ENCODE peak calls at places on chromosomes 7 and 10, in six cellular contexts. One of them, this sample, is unnamed.

GRCh38 chr7:135321556-135321955 is 87.9 kb downstream of the STRA8 start:
- DNase-seq in tibial artery: no peak
- DNase-seq in pancreas: no peak
- DNase-seq in cardiac muscle cell: peak; percentile 89
- DNase-seq in ascending aorta: no peak
- DNase-seq in prostate gland: no peak
- DNase-seq in this sample: no peak

GRCh38 chr10:47306429-47307210 is 6.6 kb downstream of the GDF10 start:
- DNase-seq in tibial artery: no peak
- DNase-seq in pancreas: no peak
- DNase-seq in cardiac muscle cell: no peak
- DNase-seq in ascending aorta: no peak
- DNase-seq in prostate gland: no peak
- DNase-seq in this sample: no peak

GRCh38 chr7:6500691-6501090 is 50.6 kb downstream of the GRID2IP start:
- DNase-seq in tibial artery: no peak
- DNase-seq in pancreas: no peak
- DNase-seq in cardiac muscle cell: no peak
- DNase-seq in ascending aorta: no peak
- DNase-seq in prostate gland: no peak
- DNase-seq in this sample: no peak

GRCh38 chr7:121075952-121076349 is 87.4 kb downstream of the CPED1 start:
- DNase-seq in tibial artery: no peak
- DNase-seq in pancreas: no peak
- DNase-seq in cardiac muscle cell: no peak
- DNase-seq in ascending aorta: no peak
- DNase-seq in prostate gland: no peak
- DNase-seq in this sample: no peak

GRCh38 chr10:77837248-77837924 is 89.2 kb downstream of the DLG5 start:
- DNase-seq in tibial artery: no peak
- DNase-seq in pancreas: no peak
- DNase-seq in cardiac muscle cell: no peak
- DNase-seq in ascending aorta: no peak
- DNase-seq in prostate gland: no peak
- DNase-seq in this sample: peak; percentile 70

GRCh38 chr10:21334891-21335696 is 190.4 kb downstream of the SKIDA1 start:
- DNase-seq in tibial artery: peak; percentile 77
- DNase-seq in pancreas: no peak
- DNase-seq in cardiac muscle cell: peak; percentile 90
- DNase-seq in ascending aorta: no peak
- DNase-seq in prostate gland: peak; percentile 79
- DNase-seq in this sample: no peak

GRCh38 chr10:6187278-6187677 is 15.5 kb upstream of the PFKFB3 start:
- DNase-seq in tibial artery: no peak
- DNase-seq in pancreas: no peak
- DNase-seq in cardiac muscle cell: no peak
- DNase-seq in ascending aorta: no peak
- DNase-seq in prostate gland: no peak
- DNase-seq in this sample: no peak

GRCh38 chr10:111126073-111126472 is 49.2 kb downstream of the ADRA2A start:
- DNase-seq in tibial artery: no peak
- DNase-seq in pancreas: no peak
- DNase-seq in cardiac muscle cell: no peak
- DNase-seq in ascending aorta: no peak
- DNase-seq in prostate gland: no peak
- DNase-seq in this sample: no peak

GRCh38 chr10:15348579-15348978 is 22.5 kb downstream of the FAM171A1 start:
- DNase-seq in tibial artery: no peak
- DNase-seq in pancreas: no peak
- DNase-seq in cardiac muscle cell: peak; percentile 67
- DNase-seq in ascending aorta: no peak
- DNase-seq in prostate gland: no peak
- DNase-seq in this sample: no peak

GRCh38 chr10:118621304-118621942 is 26.0 kb upstream of the PRLHR start:
- DNase-seq in tibial artery: no peak
- DNase-seq in pancreas: no peak
- DNase-seq in cardiac muscle cell: no peak
- DNase-seq in ascending aorta: no peak
- DNase-seq in prostate gland: peak; percentile 17
- DNase-seq in this sample: no peak

GRCh38 chr7:116030626-116031276 is at the start of gene TFEC:
- DNase-seq in tibial artery: no peak
- DNase-seq in pancreas: no peak
- DNase-seq in cardiac muscle cell: peak; percentile 48
- DNase-seq in ascending aorta: no peak
- DNase-seq in prostate gland: no peak
- DNase-seq in this sample: no peak

GRCh38 chr7:71900556-71900955 is 511.6 kb downstream of the CALN1 start:
- DNase-seq in tibial artery: no peak
- DNase-seq in pancreas: no peak
- DNase-seq in cardiac muscle cell: no peak
- DNase-seq in ascending aorta: no peak
- DNase-seq in prostate gland: no peak
- DNase-seq in this sample: peak; percentile 54

GRCh38 chr10:122882798-122883197 is 3.4 kb upstream of the FAM24B start:
- DNase-seq in tibial artery: no peak
- DNase-seq in pancreas: no peak
- DNase-seq in cardiac muscle cell: no peak
- DNase-seq in ascending aorta: no peak
- DNase-seq in prostate gland: no peak
- DNase-seq in this sample: no peak

GRCh38 chr7:64313740-64314491 is at the start of gene ZNF736:
- DNase-seq in tibial artery: peak; percentile 94
- DNase-seq in pancreas: peak; percentile 82
- DNase-seq in cardiac muscle cell: peak; percentile 93
- DNase-seq in ascending aorta: peak; percentile 86
- DNase-seq in prostate gland: peak; percentile 89
- DNase-seq in this sample: peak; percentile 82

GRCh38 chr10:68212721-68213352 is 19.1 kb downstream of the ATOH7 start:
- DNase-seq in tibial artery: no peak
- DNase-seq in pancreas: no peak
- DNase-seq in cardiac muscle cell: peak; percentile 69
- DNase-seq in ascending aorta: no peak
- DNase-seq in prostate gland: no peak
- DNase-seq in this sample: no peak

GRCh38 chr7:84412161-84412969 is 217.8 kb upstream of the SEMA3A start:
- DNase-seq in tibial artery: no peak
- DNase-seq in pancreas: no peak
- DNase-seq in cardiac muscle cell: peak; percentile 90
- DNase-seq in ascending aorta: no peak
- DNase-seq in prostate gland: no peak
- DNase-seq in this sample: no peak

GRCh38 chr10:28087675-28088351 is 88.9 kb upstream of the ODAD2 start:
- DNase-seq in tibial artery: no peak
- DNase-seq in pancreas: no peak
- DNase-seq in cardiac muscle cell: peak; percentile 85
- DNase-seq in ascending aorta: no peak
- DNase-seq in prostate gland: no peak
- DNase-seq in this sample: no peak

GRCh38 chr7:66699998-66700397 is 40.5 kb upstream of the RABGEF1 start:
- DNase-seq in tibial artery: peak; percentile 86
- DNase-seq in pancreas: no peak
- DNase-seq in cardiac muscle cell: peak; percentile 72
- DNase-seq in ascending aorta: no peak
- DNase-seq in prostate gland: no peak
- DNase-seq in this sample: no peak

GRCh38 chr7:154096-154835 is 38.1 kb upstream of the FAM20C start:
- DNase-seq in tibial artery: peak; percentile 43
- DNase-seq in pancreas: peak; percentile 52
- DNase-seq in cardiac muscle cell: no peak
- DNase-seq in ascending aorta: no peak
- DNase-seq in prostate gland: no peak
- DNase-seq in this sample: no peak

GRCh38 chr10:31383810-31384588 is 65.0 kb downstream of the ZEB1 start:
- DNase-seq in tibial artery: no peak
- DNase-seq in pancreas: no peak
- DNase-seq in cardiac muscle cell: no peak
- DNase-seq in ascending aorta: no peak
- DNase-seq in prostate gland: no peak
- DNase-seq in this sample: peak; percentile 73

GRCh38 chr10:129707406-129708388 is 240.7 kb downstream of the MGMT start:
- DNase-seq in tibial artery: no peak
- DNase-seq in pancreas: peak; percentile 34
- DNase-seq in cardiac muscle cell: peak; percentile 73
- DNase-seq in ascending aorta: no peak
- DNase-seq in prostate gland: peak; percentile 51
- DNase-seq in this sample: no peak

GRCh38 chr7:44561962-44562621 is 11.6 kb downstream of the DDX56 start:
- DNase-seq in tibial artery: peak; percentile 35
- DNase-seq in pancreas: no peak
- DNase-seq in cardiac muscle cell: peak; percentile 55
- DNase-seq in ascending aorta: no peak
- DNase-seq in prostate gland: no peak
- DNase-seq in this sample: no peak

GRCh38 chr7:67551027-67551426 is 554.4 kb downstream of the TYW1 start:
- DNase-seq in tibial artery: no peak
- DNase-seq in pancreas: no peak
- DNase-seq in cardiac muscle cell: no peak
- DNase-seq in ascending aorta: no peak
- DNase-seq in prostate gland: peak; percentile 7
- DNase-seq in this sample: no peak

GRCh38 chr10:43461950-43462349 is 25.0 kb downstream of the ZNF487 start:
- DNase-seq in tibial artery: no peak
- DNase-seq in pancreas: no peak
- DNase-seq in cardiac muscle cell: peak; percentile 90
- DNase-seq in ascending aorta: no peak
- DNase-seq in prostate gland: peak; percentile 57
- DNase-seq in this sample: no peak

GRCh38 chr7:111274882-111275281 is 184.0 kb downstream of the LRRN3 start:
- DNase-seq in tibial artery: no peak
- DNase-seq in pancreas: no peak
- DNase-seq in cardiac muscle cell: peak; percentile 58
- DNase-seq in ascending aorta: no peak
- DNase-seq in prostate gland: no peak
- DNase-seq in this sample: no peak

GRCh38 chr10:77844713-77845454 is 81.7 kb downstream of the DLG5 start:
- DNase-seq in tibial artery: no peak
- DNase-seq in pancreas: no peak
- DNase-seq in cardiac muscle cell: peak; percentile 76
- DNase-seq in ascending aorta: no peak
- DNase-seq in prostate gland: peak; percentile 79
- DNase-seq in this sample: no peak

GRCh38 chr7:40948239-40948638 is 754.7 kb downstream of the INHBA start:
- DNase-seq in tibial artery: no peak
- DNase-seq in pancreas: no peak
- DNase-seq in cardiac muscle cell: no peak
- DNase-seq in ascending aorta: no peak
- DNase-seq in prostate gland: no peak
- DNase-seq in this sample: no peak

GRCh38 chr7:104252409-104253134 is 44.8 kb upstream of the ORC5 start:
- DNase-seq in tibial artery: no peak
- DNase-seq in pancreas: no peak
- DNase-seq in cardiac muscle cell: no peak
- DNase-seq in ascending aorta: no peak
- DNase-seq in prostate gland: no peak
- DNase-seq in this sample: no peak
- TF ChIP-seq CTCF in tibial artery: no peak
- TF ChIP-seq CTCF in pancreas: no peak
- TF ChIP-seq CTCF in cardiac muscle cell: peak; percentile 9
- TF ChIP-seq CTCF in ascending aorta: no peak
- TF ChIP-seq CTCF in prostate gland: no peak
- TF ChIP-seq CTCF in this sample: peak; percentile 7

DNA sequence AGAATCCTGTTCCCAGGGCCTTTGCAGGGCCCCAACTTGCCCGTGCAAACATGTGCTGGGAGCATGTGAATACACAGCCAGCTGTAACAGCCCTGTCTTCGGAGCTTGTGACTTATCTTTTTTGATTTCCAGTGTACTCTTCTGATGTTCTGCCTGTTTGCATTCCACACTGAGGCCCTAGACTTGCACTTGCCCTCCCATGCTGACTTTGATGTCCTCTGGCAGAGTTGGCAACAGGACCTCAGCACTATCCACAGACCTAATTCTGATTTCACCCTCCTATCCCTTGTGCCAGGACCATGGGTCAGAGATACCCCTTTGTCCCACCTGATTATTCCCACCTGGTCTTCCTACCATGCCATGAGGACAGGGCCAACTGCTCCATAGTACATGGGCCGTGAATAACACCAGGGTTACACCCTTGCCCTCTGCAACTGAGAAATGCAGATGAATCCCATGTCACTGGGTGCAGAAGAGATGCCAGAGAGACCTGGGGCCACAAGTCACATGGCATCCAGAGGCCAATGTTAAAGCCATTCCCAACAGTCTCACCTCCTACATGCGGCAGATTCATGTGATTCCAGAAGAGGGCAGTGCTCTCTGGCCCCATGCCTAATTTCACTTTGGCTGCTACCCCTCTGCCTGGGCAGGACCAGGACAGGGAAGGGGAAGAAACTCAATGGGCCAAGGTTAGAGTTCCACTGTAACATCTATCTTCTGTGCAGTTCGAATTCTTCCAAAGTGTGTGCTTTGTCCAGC is 43.0 kb downstream of the SCRN1 start:
- DNase-seq in tibial artery: no peak
- DNase-seq in pancreas: no peak
- DNase-seq in cardiac muscle cell: peak; percentile 60
- DNase-seq in ascending aorta: no peak
- DNase-seq in prostate gland: no peak
- DNase-seq in this sample: no peak
- H3K36me3 ChIP-seq in tibial artery: peaks cover 60% of the 10 kb centered on the region
- H3K36me3 ChIP-seq in pancreas: peaks cover 23% of the 10 kb centered on the region
- H3K36me3 ChIP-seq in cardiac muscle cell: peaks cover 15% of the 10 kb centered on the region
- H3K36me3 ChIP-seq in ascending aorta: peaks cover 32% of the 10 kb centered on the region
- H3K36me3 ChIP-seq in prostate gland: no peaks in the 10 kb centered on the region
- H3K36me3 ChIP-seq in this sample: peaks cover 28% of the 10 kb centered on the region

GRCh38 chr7:20201380-20201779 is 15.8 kb downstream of the MACC1 start:
- DNase-seq in tibial artery: no peak
- DNase-seq in pancreas: no peak
- DNase-seq in cardiac muscle cell: no peak
- DNase-seq in ascending aorta: no peak
- DNase-seq in prostate gland: no peak
- DNase-seq in this sample: no peak
- H3K4me3 ChIP-seq in tibial artery: no peak overlapping the region
- H3K4me3 ChIP-seq in pancreas: no peak overlapping the region
- H3K4me3 ChIP-seq in cardiac muscle cell: no peak overlapping the region
- H3K4me3 ChIP-seq in ascending aorta: no peak overlapping the region
- H3K4me3 ChIP-seq in prostate gland: no peak overlapping the region
- H3K4me3 ChIP-seq in this sample: no peak overlapping the region

GRCh38 chr7:97002555-97003261 is 2.6 kb upstream of the DLX6 start:
- DNase-seq in tibial artery: no peak
- DNase-seq in pancreas: no peak
- DNase-seq in cardiac muscle cell: no peak
- DNase-seq in ascending aorta: no peak
- DNase-seq in prostate gland: no peak
- DNase-seq in this sample: no peak

GRCh38 chr7:97004931-97005763 is at the start of gene DLX6:
- DNase-seq in tibial artery: no peak
- DNase-seq in pancreas: no peak
- DNase-seq in cardiac muscle cell: peak; percentile 32
- DNase-seq in ascending aorta: no peak
- DNase-seq in prostate gland: no peak
- DNase-seq in this sample: no peak

GRCh38 chr7:97001656-97002554 is 3.4 kb upstream of the DLX6 start:
- DNase-seq in tibial artery: no peak
- DNase-seq in pancreas: no peak
- DNase-seq in cardiac muscle cell: no peak
- DNase-seq in ascending aorta: no peak
- DNase-seq in prostate gland: no peak
- DNase-seq in this sample: no peak

GRCh38 chr7:97004237-97004930 is 969 bp upstream of the DLX6 start:
- DNase-seq in tibial artery: no peak
- DNase-seq in pancreas: no peak
- DNase-seq in cardiac muscle cell: no peak
- DNase-seq in ascending aorta: no peak
- DNase-seq in prostate gland: no peak
- DNase-seq in this sample: no peak

GRCh38 chr7:97003262-97004236 is 1.8 kb upstream of the DLX6 start:
- DNase-seq in tibial artery: no peak
- DNase-seq in pancreas: no peak
- DNase-seq in cardiac muscle cell: no peak
- DNase-seq in ascending aorta: no peak
- DNase-seq in prostate gland: no peak
- DNase-seq in this sample: no peak
- TF ChIP-seq CTCF in tibial artery: no peak
- TF ChIP-seq CTCF in pancreas: no peak
- TF ChIP-seq CTCF in cardiac muscle cell: no peak
- TF ChIP-seq CTCF in ascending aorta: no peak
- TF ChIP-seq CTCF in prostate gland: no peak
- TF ChIP-seq CTCF in this sample: no peak